ENCODE peak calls at places on chromosomes 16 and 17, in four cellular contexts. A is ELR, H is left ventricle myocardium inferior, E is heart left ventricle. G is an unnamed sample.

GRCh38 chr16:9103546-9103945 is 12.1 kb downstream of the HAPSTR1 start:
- DNase-seq in A (no peak), H (no peak), E (no peak), G (no peak)

GRCh38 chr17:68085751-68086445 is 50.4 kb downstream of the KPNA2 start:
- DNase-seq in A (no peak), H (no peak), E (no peak), G (no peak)

GRCh38 chr17:29379084-29379811 is 10.9 kb upstream of the TAOK1 start:
- DNase-seq in A (no peak), H (no peak), E (no peak), G (no peak)

GRCh38 chr16:28835864-28836760 is 10.0 kb downstream of the TUFM start:
- DNase-seq in A (no peak), H (no peak), E (no peak), G (no peak)

GRCh38 chr16:55010492-55011260 is 80.0 kb downstream of the IRX5 start:
- DNase-seq in A (no peak), H (no peak), E (no peak), G (no peak)

GRCh38 chr17:260031-260791 is 78.8 kb upstream of the DOC2B start:
- DNase-seq in A (no peak), H (no peak), E (no peak), G (no peak)

GRCh38 chr17:7881655-7882054 is 6.9 kb upstream of the CHD3 start:
- DNase-seq in A (no peak), H (no peak), E (no peak), G (no peak)

GRCh38 chr17:45951403-45951802 is 47.6 kb upstream of the STH start:
- DNase-seq in A (no peak), H (no peak), E (no peak), G (no peak)

GRCh38 chr17:20206068-20206467 is 196.9 kb downstream of the SPECC1 start:
- DNase-seq in A (peak; percentile 34), H (no peak), E (no peak), G (no peak)

GRCh38 chr16:17362946-17363345 is 107.8 kb downstream of the XYLT1 start:
- DNase-seq in A (no peak), H (no peak), E (no peak), G (no peak)

GRCh38 chr17:18250708-18251107 is 7.8 kb downstream of the FLII start:
- DNase-seq in A (no peak), H (no peak), E (no peak), G (no peak)

GRCh38 chr16:89924925-89925307 is 1.8 kb downstream of the TUBB3 start:
- DNase-seq in A (no peak), H (no peak), E (no peak), G (no peak)

GRCh38 chr17:35116845-35117244 is 2.8 kb downstream of the RAD51D start:
- DNase-seq in A (no peak), H (no peak), E (no peak), G (no peak)

GRCh38 chr16:51034481-51035109 is 116.5 kb downstream of the SALL1 start:
- DNase-seq in A (no peak), H (no peak), E (no peak), G (no peak)

GRCh38 chr17:69555056-69555455 is 140.6 kb downstream of the MAP2K6 start:
- DNase-seq in A (no peak), H (no peak), E (no peak), G (no peak)

GRCh38 chr17:40122944-40123810 is 1.4 kb downstream of the MSL1 start:
- DNase-seq in A (peak; percentile 61), H (peak; percentile 45), E (no peak), G (peak; percentile 60)

GRCh38 chr16:69294051-69294450 is 17.1 kb upstream of the VPS4A start:
- DNase-seq in A (no peak), H (no peak), E (no peak), G (no peak)

GRCh38 chr17:82287849-82288601 is 14.5 kb upstream of the CSNK1D start:
- DNase-seq in A (peak; percentile 93), H (peak; percentile 83), E (peak; percentile 91), G (peak; percentile 73)

GRCh38 chr17:77127735-77128361 is 12.9 kb upstream of the SEC14L1 start:
- DNase-seq in A (no peak), H (peak; percentile 81), E (peak; percentile 80), G (no peak)

GRCh38 chr17:56819431-56820145 is 14.1 kb downstream of the C17orf67 start:
- DNase-seq in A (peak; percentile 87), H (no peak), E (peak; percentile 37), G (peak; percentile 78)

GRCh38 chr16:50617630-50618184 is 63.4 kb downstream of the SNX20 start:
- DNase-seq in A (no peak), H (no peak), E (no peak), G (no peak)

GRCh38 chr17:5610956-5611355 is 26.6 kb upstream of the NLRP1 start:
- DNase-seq in A (no peak), H (no peak), E (no peak), G (no peak)

GRCh38 chr17:64498308-64499203 is 1.7 kb upstream of the POLG2 start:
- DNase-seq in A (peak; percentile 70), H (no peak), E (no peak), G (no peak)

GRCh38 chr16:87163637-87164036 is 153.6 kb downstream of the C16orf95 start:
- DNase-seq in A (no peak), H (no peak), E (no peak), G (no peak)

GRCh38 chr17:18950944-18951905 is 740 bp upstream of the SLC5A10 start:
- DNase-seq in A (no peak), H (peak; percentile 38), E (peak; percentile 49), G (no peak)

GRCh38 chr16:69823831-69824563 is 61.9 kb downstream of the WWP2 start:
- DNase-seq in A (no peak), H (peak; percentile 57), E (peak; percentile 74), G (no peak)

GRCh38 chr17:39152134-39152884 is 872 bp upstream of the PLXDC1 start:
- DNase-seq in A (no peak), H (peak; percentile 43), E (peak; percentile 56), G (no peak)

GRCh38 chr17:36534881-36535668 is at the start of gene PIGW:
- DNase-seq in A (peak; percentile 93), H (peak; percentile 89), E (peak; percentile 92), G (peak; percentile 91)

GRCh38 chr16:68643227-68643626 is 1.9 kb upstream of the CDH3 start:
- DNase-seq in A (no peak), H (no peak), E (no peak), G (no peak)